ENCODE peak calls at places on chromosomes 2 and 18, in seven cellular contexts. N is IMR-90, T is AG10803, L is epithelial cell of esophagus, Z is heart left ventricle, H is adrenal gland, P is OCI-LY7. Q is an unnamed sample.

GRCh38 chr2:237546876-237547395 is 19.4 kb upstream of the PRLH start:
- DNase-seq in N (no peak), T (no peak), L (no peak), Z (no peak), H (no peak), P (no peak), Q (no peak)

GRCh38 chr2:109348190-109348589 is 219.2 kb downstream of the SH3RF3 start:
- DNase-seq in N (no peak), T (no peak), L (no peak), Z (no peak), H (no peak), P (no peak), Q (no peak)

GRCh38 chr2:118040889-118041288 is 27.0 kb upstream of the CCDC93 start:
- DNase-seq in N (no peak), T (no peak), L (no peak), Z (no peak), H (no peak), P (no peak), Q (no peak)

GRCh38 chr2:211435331-211435730 is 878.9 kb downstream of the CPS1 start:
- DNase-seq in N (no peak), T (no peak), L (no peak), Z (no peak), H (no peak), P (no peak), Q (peak; percentile 20)

GRCh38 chr2:240911641-240912265 is 5.6 kb downstream of the CROCC2 start:
- DNase-seq in N (peak; percentile 46), T (no peak), L (no peak), Z (no peak), H (no peak), P (no peak), Q (no peak)

GRCh38 chr18:27298215-27298804 is 113.2 kb upstream of the CHST9 start:
- DNase-seq in N (no peak), T (no peak), L (peak; percentile 44), Z (no peak), H (no peak), P (no peak), Q (no peak)

GRCh38 chr2:135843671-135844070 is 6.7 kb upstream of the LCT start:
- DNase-seq in N (no peak), T (peak; percentile 23), L (no peak), Z (no peak), H (no peak), P (no peak), Q (no peak)

GRCh38 chr2:241112592-241112991 is 10.5 kb upstream of the MTERF4 start:
- DNase-seq in N (no peak), T (no peak), L (no peak), Z (no peak), H (no peak), P (no peak), Q (no peak)

GRCh38 chr2:104504331-104505073 is 349.4 kb upstream of the POU3F3 start:
- DNase-seq in N (no peak), T (no peak), L (no peak), Z (no peak), H (no peak), P (no peak), Q (no peak)

GRCh38 chr2:216133392-216133791 is 24.2 kb downstream of the XRCC5 start:
- DNase-seq in N (no peak), T (peak; percentile 16), L (no peak), Z (no peak), H (no peak), P (no peak), Q (no peak)

GRCh38 chr2:29014811-29015414 is 33.8 kb downstream of the TOGARAM2 start:
- DNase-seq in N (peak; percentile 57), T (no peak), L (peak; percentile 45), Z (peak; percentile 79), H (no peak), P (no peak), Q (no peak)

GRCh38 chr18:30544141-30544540 is 498.4 kb downstream of the DSC3 start:
- DNase-seq in N (no peak), T (no peak), L (no peak), Z (no peak), H (no peak), P (no peak), Q (no peak)

GRCh38 chr2:237260032-237260431 is 153.9 kb downstream of the COL6A3 start:
- DNase-seq in N (peak; percentile 68), T (no peak), L (no peak), Z (no peak), H (no peak), P (no peak), Q (no peak)

GRCh38 chr2:237565974-237566373 is 400 bp upstream of the PRLH start:
- DNase-seq in N (no peak), T (no peak), L (no peak), Z (no peak), H (no peak), P (no peak), Q (no peak)

GRCh38 chr2:86072271-86072858 is 33.3 kb downstream of the POLR1A start:
- DNase-seq in N (no peak), T (peak; percentile 71), L (no peak), Z (peak; percentile 74), H (peak; percentile 81), P (peak; percentile 60), Q (no peak)

GRCh38 chr2:67566958-67567635 is 170.0 kb downstream of the ETAA1 start:
- DNase-seq in N (peak; percentile 50), T (no peak), L (no peak), Z (no peak), H (no peak), P (no peak), Q (no peak)

GRCh38 chr2:158671381-158672245 is 123.5 kb upstream of the DAPL1 start:
- DNase-seq in N (no peak), T (no peak), L (no peak), Z (no peak), H (no peak), P (no peak), Q (peak; percentile 51)

GRCh38 chr18:45670281-45670962 is 53.6 kb upstream of the SLC14A1 start:
- DNase-seq in N (peak; percentile 85), T (peak; percentile 55), L (peak; percentile 73), Z (no peak), H (peak; percentile 66), P (no peak), Q (no peak)
- H3K4me3 ChIP-seq in N (no peak overlapping the region), T (no peak overlapping the region), L (no peak overlapping the region), Z (peak overlapping the region; percentile 12), H (no peak overlapping the region), P (no peak overlapping the region), Q (no peak overlapping the region)

GRCh38 chr2:187003611-187004010 is 154.6 kb upstream of the ZSWIM2 start:
- DNase-seq in N (no peak), T (no peak), L (no peak), Z (no peak), H (no peak), P (no peak), Q (no peak)
- H3K4me3 ChIP-seq in N (peak overlapping the region; percentile 46), T (peak overlapping the region; percentile 28), L (peak overlapping the region; percentile 13), Z (peak overlapping the region; percentile 47), H (no peak overlapping the region), P (no peak overlapping the region), Q (no peak overlapping the region)

GRCh38 chr2:155547571-155547970 is 785.0 kb downstream of the NR4A2 start:
- DNase-seq in N (no peak), T (no peak), L (no peak), Z (no peak), H (no peak), P (no peak), Q (no peak)

GRCh38 chr2:155546715-155547555 is 785.6 kb downstream of the NR4A2 start:
- DNase-seq in N (no peak), T (no peak), L (no peak), Z (no peak), H (no peak), P (no peak), Q (peak; percentile 7)
- H3K4me3 ChIP-seq in N (no peak overlapping the region), T (peak overlapping the region; percentile 34), L (no peak overlapping the region), Z (peak overlapping the region; percentile 49), H (no peak overlapping the region), P (no peak overlapping the region), Q (peak overlapping the region; percentile 48)

GRCh38 chr2:182706751-182707150 is 9.3 kb upstream of the DNAJC10 start:
- DNase-seq in N (no peak), T (no peak), L (no peak), Z (no peak), H (no peak), P (no peak), Q (no peak)
- H3K4me3 ChIP-seq in N (no peak overlapping the region), T (no peak overlapping the region), L (no peak overlapping the region), Z (no peak overlapping the region), H (no peak overlapping the region), P (no peak overlapping the region), Q (no peak overlapping the region)

GRCh38 chr18:63179422-63179821 is 140.1 kb downstream of the BCL2 start:
- DNase-seq in N (no peak), T (no peak), L (no peak), Z (no peak), H (no peak), P (no peak), Q (no peak)

GRCh38 chr18:63178526-63178880 is 141.1 kb downstream of the BCL2 start:
- DNase-seq in N (no peak), T (no peak), L (no peak), Z (no peak), H (no peak), P (no peak), Q (no peak)

GRCh38 chr18:63180333-63180732 is 139.2 kb downstream of the BCL2 start:
- DNase-seq in N (no peak), T (no peak), L (no peak), Z (no peak), H (no peak), P (no peak), Q (no peak)

GRCh38 chr18:63177259-63177658 is 142.3 kb downstream of the BCL2 start:
- DNase-seq in N (no peak), T (no peak), L (no peak), Z (no peak), H (no peak), P (no peak), Q (peak; percentile 36)

DNA sequence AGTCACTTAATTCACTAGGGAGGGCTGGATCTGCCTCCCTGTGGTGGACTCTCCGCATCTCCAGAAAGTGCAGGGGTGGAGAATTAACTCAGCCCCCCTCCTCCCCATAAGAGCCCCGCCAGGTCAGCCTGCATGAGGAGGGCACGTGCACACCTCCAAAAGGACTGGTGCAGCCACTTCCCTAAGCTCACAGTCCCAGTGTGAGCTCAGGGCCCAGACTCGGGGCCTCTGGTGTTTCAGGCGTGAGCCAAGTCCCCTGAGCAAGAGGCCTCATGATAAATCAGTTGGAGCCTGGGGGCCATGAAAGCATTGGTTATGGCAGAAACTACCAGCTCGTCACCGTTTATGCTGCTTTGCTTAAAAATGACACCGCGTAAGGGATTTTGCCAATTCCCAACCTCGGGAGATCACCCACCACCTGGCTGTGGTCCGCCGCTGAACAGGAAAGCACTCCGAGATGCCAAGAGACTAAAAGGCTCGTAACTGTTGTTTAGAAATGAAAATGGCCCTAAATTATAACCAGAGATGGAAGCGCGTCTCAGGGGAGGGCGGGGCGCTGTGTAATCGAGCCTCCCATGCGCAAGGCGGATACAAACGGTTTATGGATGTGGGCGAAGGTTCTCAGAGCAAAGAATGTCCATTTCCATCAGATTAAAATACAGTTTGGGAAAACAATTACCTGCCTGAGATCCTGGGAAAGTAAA is 141.6 kb downstream of the BCL2 start:
- DNase-seq in N (no peak), T (no peak), L (no peak), Z (no peak), H (no peak), P (no peak), Q (peak; percentile 47)
- H3K4me3 ChIP-seq in N (no peak overlapping the region), T (no peak overlapping the region), L (no peak overlapping the region), Z (peak overlapping the region; percentile 39), H (no peak overlapping the region), P (no peak overlapping the region), Q (peak overlapping the region; percentile 46)

GRCh38 chr2:218852911-218853667 is 6.5 kb upstream of the WNT6 start:
- DNase-seq in N (peak; percentile 52), T (peak; percentile 42), L (peak; percentile 69), Z (no peak), H (peak; percentile 54), P (peak; percentile 67), Q (peak; percentile 75)
- H3K4me3 ChIP-seq in N (no peak overlapping the region), T (no peak overlapping the region), L (no peak overlapping the region), Z (no peak overlapping the region), H (no peak overlapping the region), P (no peak overlapping the region), Q (no peak overlapping the region)